ENCODE peak calls at places on chromosomes 2 and 18, in four cellular contexts. C is BJ, A is OCI-LY7, H is fibroblast of pulmonary artery. S is an unnamed sample.

GRCh38 chr18:60411715-60412114 is 39.1 kb upstream of the MC4R start:
- DNase-seq in H (peak), A (peak), C (no peak), S (no peak)

GRCh38 chr2:29290293-29291052 is 175.3 kb downstream of the CLIP4 start:
- DNase-seq in H (no peak), C (no peak), A (no peak), S (no peak)

GRCh38 chr2:27489118-27489497 is 435 bp downstream of the IFT172 start:
- DNase-seq in H (peak), A (peak), C (no peak), S (no peak)

GRCh38 chr2:27966466-27966865 is 75.9 kb downstream of the BABAM2 start:
- DNase-seq in C (no peak), A (no peak), H (peak), S (no peak)

GRCh38 chr2:75416420-75417342 is 144.1 kb downstream of the EVA1A start:
- DNase-seq in C (no peak), H (no peak), A (peak), S (peak)

GRCh38 chr2:42864641-42865280 is 72.4 kb upstream of the HAAO start:
- DNase-seq in A (no peak), H (no peak), C (no peak), S (no peak)

GRCh38 chr2:160055726-160056108 is 6.7 kb downstream of the PLA2R1 start:
- DNase-seq in A (no peak), H (no peak), C (no peak), S (no peak)

GRCh38 chr2:197514754-197515153 is 1.1 kb upstream of the MOB4 start:
- DNase-seq in C (no peak), H (no peak), A (peak), S (no peak)

GRCh38 chr2:240287011-240287410 is 146.6 kb upstream of the OTOS start:
- DNase-seq in H (no peak), A (no peak), C (no peak), S (no peak)

GRCh38 chr18:41075212-41075611 is 879.8 kb upstream of the PIK3C3 start:
- DNase-seq in A (no peak), H (peak), C (peak), S (no peak)

GRCh38 chr2:241017228-241017940 is 19.0 kb downstream of the SNED1 start:
- DNase-seq in H (no peak), C (no peak), A (no peak), S (no peak)

GRCh38 chr2:83850071-83850725 is 608.9 kb downstream of the SUCLG1 start:
- DNase-seq in A (no peak), C (peak), H (no peak), S (no peak)

GRCh38 chr2:53969285-53970094 is 1.3 kb downstream of the PSME4 start:
- DNase-seq in A (peak), C (no peak), H (peak), S (peak)

GRCh38 chr2:10987861-10988260 is 76.1 kb downstream of the KCNF1 start:
- DNase-seq in H (no peak), A (no peak), C (no peak), S (no peak)

GRCh38 chr2:75130171-75130570 is 69.1 kb downstream of the TACR1 start:
- DNase-seq in A (peak), C (no peak), H (no peak), S (no peak)

GRCh38 chr2:241813806-241814570 is 5.0 kb downstream of the NEU4 start:
- DNase-seq in A (no peak), C (no peak), H (no peak), S (peak)

GRCh38 chr2:48712151-48712550 is 43.4 kb downstream of the LHCGR start:
- DNase-seq in H (no peak), C (no peak), A (no peak), S (no peak)

GRCh38 chr18:74204543-74205152 is 56.3 kb downstream of the TIMM21 start:
- DNase-seq in H (no peak), C (no peak), A (no peak), S (no peak)

GRCh38 chr2:195620499-195620898 is 36.5 kb upstream of the SLC39A10 start:
- DNase-seq in A (no peak), H (no peak), C (no peak), S (no peak)

GRCh38 chr18:58284699-58285490 is 240.9 kb downstream of the NEDD4L start:
- DNase-seq in A (no peak), H (no peak), C (no peak), S (no peak)
- TF ChIP-seq CTCF in A (no peak), H (no peak), C (no peak), S (no peak)

GRCh38 chr18:63511285-63511684 is 30.9 kb upstream of the SERPINB12 start:
- DNase-seq in A (peak), H (peak), C (no peak), S (no peak)

GRCh38 chr18:63508634-63509033 is 31.9 kb downstream of the SERPINB5 start:
- DNase-seq in H (no peak), C (no peak), A (no peak), S (no peak)

GRCh38 chr18:63506336-63506646 is 29.5 kb downstream of the SERPINB5 start:
- DNase-seq in C (no peak), H (no peak), A (no peak), S (no peak)

GRCh38 chr18:63505566-63506335 is 29.0 kb downstream of the SERPINB5 start:
- DNase-seq in H (peak), C (no peak), A (peak), S (peak)
- TF ChIP-seq CTCF in H (peak), C (peak), A (peak), S (peak)

DNA sequence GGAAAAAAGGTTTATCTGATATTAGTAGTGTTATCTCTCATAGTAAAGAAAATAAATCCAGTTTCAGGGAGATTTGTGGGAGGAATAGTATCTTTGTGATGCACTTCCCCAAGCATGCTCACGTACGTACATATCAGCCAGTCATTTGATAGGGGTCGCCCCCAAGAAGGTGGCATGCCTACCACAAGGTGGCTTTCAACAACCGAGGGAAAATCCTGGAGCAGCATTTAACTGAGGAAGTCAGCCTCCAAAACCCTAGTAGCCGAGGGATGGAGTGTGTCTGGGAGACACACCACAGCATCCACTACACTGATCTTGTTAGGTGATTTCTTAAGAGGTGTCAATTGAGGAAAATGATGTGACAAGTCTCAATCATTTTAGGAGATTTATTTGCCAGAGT is 623.9 kb downstream of the NYAP2 start:
- DNase-seq in C (no peak), H (no peak), A (peak), S (no peak)
- TF ChIP-seq CTCF in C (no peak), H (no peak), A (no peak), S (no peak)

DNA sequence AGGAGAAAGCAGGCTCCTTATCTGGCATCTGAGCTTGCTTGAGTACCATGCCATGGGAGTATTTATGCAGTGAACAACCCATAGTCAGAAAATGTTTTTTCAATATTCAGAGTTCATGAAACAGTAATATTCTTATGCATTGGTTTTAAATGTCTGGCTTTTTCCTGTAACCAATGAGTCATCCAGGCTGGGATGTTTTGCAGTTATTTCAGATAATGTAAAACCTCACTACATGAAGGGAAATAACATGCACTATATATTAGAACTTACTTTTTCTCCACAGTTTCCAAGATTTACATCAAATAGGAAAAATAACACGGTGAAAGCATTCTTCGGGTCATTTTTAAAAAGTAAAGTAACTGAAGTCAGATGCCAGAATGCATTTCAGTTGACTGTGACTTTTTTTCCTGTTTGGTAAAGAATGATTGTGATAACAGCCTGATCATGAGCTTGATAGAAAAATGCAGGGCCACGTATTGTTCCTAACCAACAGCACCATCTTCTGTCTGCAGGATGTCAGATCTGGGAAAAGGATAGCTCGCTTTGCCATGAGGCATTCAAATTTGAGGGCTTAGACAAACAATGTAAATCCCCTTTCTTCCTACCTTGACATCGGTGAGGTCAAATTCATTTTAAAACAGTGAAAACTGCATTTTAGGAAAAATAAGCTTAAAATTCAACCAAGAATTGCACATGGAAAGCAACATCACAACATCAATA is 152.8 kb downstream of the DSC3 start:
- DNase-seq in H (peak), A (peak), C (no peak), S (no peak)
- TF ChIP-seq CTCF in H (peak), A (peak), C (no peak), S (peak)

S was measured in GM10248.